ENCODE peak calls at places on chromosome 15, in ten cellular contexts. R is adrenal gland, O is B cell, S is RWPE2, C is IMR-90, N is HL-60, A is GM12864, D is kidney, T is ovary, F is heart left ventricle. Y is an unnamed sample.

GRCh38 chr15:27017168-27017809 is 46.3 kb downstream of the GABRG3 start:
- DNase-seq in S (no peak), F (no peak), A (no peak), D (no peak), C (peak), R (peak), T (no peak), N (peak), O (no peak), Y (no peak)

GRCh38 chr15:31456329-31457060 is 129.9 kb downstream of the KLF13 start:
- DNase-seq in A (no peak), C (no peak), O (no peak), F (no peak), T (no peak), N (no peak), D (peak), R (peak), S (peak), Y (no peak)

GRCh38 chr15:64017082-64017588 is 29.1 kb downstream of the DAPK2 start:
- DNase-seq in C (peak), A (no peak), T (no peak), O (no peak), S (no peak), N (no peak), R (no peak), F (no peak), D (no peak), Y (no peak)

GRCh38 chr15:80031841-80032240 is 27.6 kb upstream of the ZFAND6 start:
- DNase-seq in C (no peak), D (no peak), S (no peak), F (no peak), T (no peak), A (no peak), R (peak), N (no peak), O (no peak), Y (no peak)

GRCh38 chr15:74768771-74769342 is 13.0 kb upstream of the CSK start:
- DNase-seq in N (peak), R (peak), A (no peak), F (peak), O (peak), C (peak), T (peak), D (no peak), S (no peak), Y (no peak)

GRCh38 chr15:29696950-29697738 is 125.1 kb downstream of the TJP1 start:
- DNase-seq in T (no peak), R (no peak), A (no peak), D (no peak), C (no peak), F (no peak), O (no peak), N (no peak), S (peak), Y (no peak)

GRCh38 chr15:58909616-58910015 is 23.9 kb downstream of the SLTM start:
- DNase-seq in F (no peak), R (no peak), D (no peak), A (no peak), S (no peak), T (no peak), C (peak), N (no peak), O (no peak), Y (no peak)

GRCh38 chr15:80309769-80310384 is 57.9 kb upstream of the CTXND1 start:
- DNase-seq in A (no peak), C (peak), O (no peak), T (no peak), F (no peak), R (no peak), D (no peak), S (no peak), N (no peak), Y (no peak)

GRCh38 chr15:69164807-69165636 is 4.6 kb downstream of the GLCE start:
- DNase-seq in O (no peak), A (no peak), S (no peak), D (no peak), N (no peak), T (no peak), R (no peak), C (peak), F (no peak), Y (no peak)

GRCh38 chr15:29942144-29942543 is 119.9 kb upstream of the TJP1 start:
- DNase-seq in N (no peak), O (no peak), D (no peak), T (no peak), F (no peak), R (no peak), C (no peak), S (no peak), A (no peak), Y (no peak)

GRCh38 chr15:85545757-85546156 is 165.4 kb downstream of the AKAP13 start:
- DNase-seq in C (no peak), T (no peak), F (no peak), D (no peak), O (no peak), N (peak), A (no peak), R (no peak), S (no peak), Y (no peak)

DNA sequence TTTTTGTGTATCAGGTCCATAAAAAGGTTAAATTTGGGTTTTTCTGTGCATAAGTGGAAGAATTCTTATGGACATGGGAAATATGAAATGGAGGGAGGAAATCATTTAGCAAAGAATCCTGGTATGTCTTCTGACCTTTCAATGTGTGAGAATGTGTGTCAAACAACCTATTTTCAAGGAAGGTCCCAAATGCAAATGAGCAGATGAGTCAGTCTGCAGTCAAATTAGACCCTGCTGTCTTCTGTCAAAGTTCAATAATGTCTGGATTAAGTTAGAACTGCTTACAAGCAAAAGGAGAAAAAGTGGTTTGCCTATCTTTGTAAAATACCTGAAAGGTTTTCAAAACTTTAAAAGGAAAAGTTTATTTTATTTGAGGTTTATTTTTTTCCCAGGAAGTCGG is 15.3 kb downstream of the FBN1 start:
- DNase-seq in T (no peak), N (no peak), S (no peak), A (no peak), D (no peak), F (no peak), C (no peak), R (no peak), O (no peak), Y (no peak)
- TF ChIP-seq CTCF in T (no peak), N (no peak), S (no peak), A (no peak), D (no peak), F (no peak), C (no peak), R (no peak), O (no peak), Y (no peak)

DNA sequence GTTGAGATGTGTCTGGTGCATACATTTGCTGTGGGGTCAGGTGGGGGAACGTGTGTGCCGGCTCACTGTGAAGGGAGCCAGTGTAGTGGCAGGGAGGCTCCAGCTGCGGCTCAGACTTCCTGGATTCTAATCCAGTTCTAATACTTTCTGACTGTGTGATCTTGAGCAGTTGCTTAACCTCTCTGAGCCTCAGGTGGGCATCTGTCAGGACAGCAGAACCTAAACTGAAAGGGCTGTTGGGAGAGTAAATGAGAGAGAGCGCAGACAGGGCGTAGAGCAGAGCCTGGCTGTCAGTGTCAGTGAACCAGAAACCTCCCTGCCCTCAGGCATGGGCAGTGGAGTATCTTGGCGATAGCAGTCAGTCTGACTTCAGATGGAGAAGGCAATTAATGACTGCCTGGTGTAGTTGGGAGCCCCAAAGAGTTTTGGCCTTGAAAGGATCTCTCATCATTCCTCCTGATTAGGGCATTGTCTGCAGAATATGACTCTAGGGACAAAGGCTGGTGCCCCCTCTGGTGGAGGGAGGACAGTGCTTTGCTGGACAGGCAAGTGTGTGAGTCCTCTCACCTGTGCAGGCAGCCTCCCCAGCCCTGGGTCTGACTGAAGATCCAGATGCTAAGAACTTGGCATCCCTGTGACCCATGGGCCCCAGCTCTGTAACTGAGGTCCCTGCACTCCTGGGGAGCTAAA is 9.6 kb downstream of the KBTBD13 start:
- DNase-seq in F (no peak), S (no peak), O (no peak), C (peak), A (no peak), N (peak), T (no peak), D (no peak), R (peak), Y (no peak)
- TF ChIP-seq CTCF in F (peak), S (peak), O (no peak), C (peak), A (peak), N (peak), T (no peak), D (peak), R (peak), Y (no peak)

GRCh38 chr15:50128266-50128665 is 9.2 kb upstream of the ATP8B4 start:
- DNase-seq in A (no peak), T (no peak), O (no peak), R (peak), S (no peak), D (no peak), C (no peak), N (peak), F (peak), Y (no peak)
- TF ChIP-seq CTCF in A (no peak), T (no peak), O (no peak), R (no peak), S (no peak), D (no peak), C (no peak), N (peak), F (no peak), Y (no peak)

GRCh38 chr15:99390667-99391066 is 139.4 kb downstream of the LRRC28 start:
- DNase-seq in C (no peak), S (no peak), A (no peak), O (no peak), R (no peak), T (no peak), D (no peak), F (no peak), N (no peak), Y (no peak)
- TF ChIP-seq CTCF in C (no peak), S (no peak), A (no peak), O (no peak), R (no peak), T (no peak), D (no peak), F (no peak), N (no peak), Y (no peak)